ENCODE peak calls at places on chromosomes 6 and 20, in five cellular contexts. Z, G, C, N and T are unnamed samples.

GRCh38 chr6:113120214-113120576 is 737.0 kb upstream of the MARCKS start:
- DNase-seq in Z (no peak), G (no peak), C (no peak), N (no peak), T (peak)

GRCh38 chr6:159203304-159204005 is 34.3 kb downstream of the FNDC1 start:
- DNase-seq in Z (no peak), G (peak), C (no peak), N (no peak), T (no peak)

GRCh38 chr6:142728910-142729481 is 216.0 kb downstream of the HIVEP2 start:
- DNase-seq in Z (no peak), G (peak), C (no peak), N (no peak), T (no peak)

GRCh38 chr6:34391711-34392496 is 565 bp downstream of the NUDT3 start:
- DNase-seq in Z (peak), G (peak), C (peak), N (peak), T (no peak)

GRCh38 chr6:129852257-129852858 is 8.8 kb downstream of the TMEM244 start:
- DNase-seq in Z (no peak), G (no peak), C (no peak), N (peak), T (no peak)

GRCh38 chr6:90271831-90272230 is 24.8 kb downstream of the BACH2 start:
- DNase-seq in Z (no peak), G (no peak), C (no peak), N (no peak), T (no peak)

GRCh38 chr6:121826156-121826810 is 390.8 kb downstream of the GJA1 start:
- DNase-seq in Z (no peak), G (no peak), C (no peak), N (no peak), T (peak)

GRCh38 chr6:139539852-139540251 is 165.4 kb upstream of the CITED2 start:
- DNase-seq in Z (peak), G (peak), C (peak), N (no peak), T (peak)

GRCh38 chr20:13525225-13525940 is 113.3 kb downstream of the TASP1 start:
- DNase-seq in Z (no peak), G (no peak), C (no peak), N (no peak), T (peak)

GRCh38 chr20:63273180-63273579 is 567 bp downstream of the ARFGAP1 start:
- DNase-seq in Z (no peak), G (no peak), C (no peak), N (no peak), T (no peak)

GRCh38 chr6:53312355-53312754 is 36.4 kb downstream of the ELOVL5 start:
- DNase-seq in Z (no peak), G (no peak), C (no peak), N (no peak), T (no peak)

GRCh38 chr6:111576302-111576701 is 29.4 kb downstream of the TRAF3IP2 start:
- DNase-seq in Z (no peak), G (no peak), C (no peak), N (no peak), T (no peak)

GRCh38 chr6:24933868-24934401 is 1.8 kb downstream of the RIPOR2 start:
- DNase-seq in Z (no peak), G (peak), C (no peak), N (peak), T (no peak)

GRCh38 chr6:14877758-14878157 is 368.1 kb upstream of the JARID2 start:
- DNase-seq in Z (no peak), G (no peak), C (no peak), N (no peak), T (no peak)

GRCh38 chr20:49674383-49675352 is 39.0 kb downstream of the B4GALT5 start:
- DNase-seq in Z (no peak), G (peak), C (no peak), N (no peak), T (peak)

GRCh38 chr6:142731611-142732010 is 213.4 kb downstream of the HIVEP2 start:
- DNase-seq in Z (no peak), G (no peak), C (no peak), N (no peak), T (no peak)

GRCh38 chr6:15109338-15110090 is 136.4 kb upstream of the JARID2 start:
- DNase-seq in Z (no peak), G (no peak), C (no peak), N (no peak), T (no peak)

GRCh38 chr6:38673397-38674165 is 29.4 kb downstream of the GLO1 start:
- DNase-seq in Z (no peak), G (no peak), C (no peak), N (no peak), T (no peak)

GRCh38 chr20:41110930-41111577 is 26.3 kb upstream of the PLCG1 start:
- DNase-seq in Z (no peak), G (no peak), C (no peak), N (no peak), T (no peak)

GRCh38 chr20:20370087-20370575 is 2.2 kb downstream of the INSM1 start:
- DNase-seq in Z (no peak), G (no peak), C (no peak), N (no peak), T (no peak)

GRCh38 chr20:10065154-10065833 is 30.5 kb downstream of the ANKEF1 start:
- DNase-seq in Z (no peak), G (no peak), C (no peak), N (no peak), T (no peak)

GRCh38 chr6:98827295-98828159 is 6.8 kb upstream of the POU3F2 start:
- DNase-seq in Z (no peak), G (no peak), C (no peak), N (no peak), T (no peak)

GRCh38 chr20:44491635-44492395 is 16.1 kb downstream of the TTPAL start:
- DNase-seq in Z (no peak), G (no peak), C (no peak), N (no peak), T (no peak)

GRCh38 chr6:90119618-90120017 is 177.0 kb downstream of the BACH2 start:
- DNase-seq in Z (no peak), G (no peak), C (no peak), N (no peak), T (no peak)

GRCh38 chr6:53496797-53497196 is 48.1 kb downstream of the GCLC start:
- DNase-seq in Z (no peak), G (no peak), C (no peak), N (no peak), T (peak)

GRCh38 chr6:34144581-34145160 is 1.2 kb downstream of the GRM4 start:
- DNase-seq in Z (no peak), G (no peak), C (no peak), N (no peak), T (no peak)

GRCh38 chr20:19449051-19449450 is 236.6 kb downstream of the SLC24A3 start:
- DNase-seq in Z (peak), G (no peak), C (no peak), N (no peak), T (no peak)

GRCh38 chr6:8707956-8708772 is 272.8 kb upstream of the SLC35B3 start:
- DNase-seq in Z (no peak), G (peak), C (peak), N (no peak), T (peak)

GRCh38 chr6:12232821-12233220 is 57.3 kb upstream of the EDN1 start:
- DNase-seq in Z (no peak), G (no peak), C (no peak), N (no peak), T (no peak)

GRCh38 chr6:33987531-33988021 is 158.3 kb downstream of the GRM4 start:
- DNase-seq in Z (peak), G (no peak), C (no peak), N (no peak), T (no peak)

GRCh38 chr6:104644848-104645247 is 214.9 kb downstream of the HACE1 start:
- DNase-seq in Z (no peak), G (no peak), C (no peak), N (no peak), T (no peak)

GRCh38 chr20:8170921-8171320 is 38.9 kb downstream of the PLCB1 start:
- DNase-seq in Z (no peak), G (no peak), C (no peak), N (no peak), T (no peak)

GRCh38 chr20:33419140-33419974 is 18.0 kb upstream of the CDK5RAP1 start:
- DNase-seq in Z (peak), G (no peak), C (no peak), N (peak), T (no peak)

GRCh38 chr6:125858427-125859320 is 67.9 kb downstream of the NCOA7 start:
- DNase-seq in Z (no peak), G (peak), C (peak), N (peak), T (no peak)

GRCh38 chr6:146546440-146546839 is 2.8 kb downstream of the RAB32 start:
- DNase-seq in Z (no peak), G (no peak), C (no peak), N (no peak), T (peak)

DNA sequence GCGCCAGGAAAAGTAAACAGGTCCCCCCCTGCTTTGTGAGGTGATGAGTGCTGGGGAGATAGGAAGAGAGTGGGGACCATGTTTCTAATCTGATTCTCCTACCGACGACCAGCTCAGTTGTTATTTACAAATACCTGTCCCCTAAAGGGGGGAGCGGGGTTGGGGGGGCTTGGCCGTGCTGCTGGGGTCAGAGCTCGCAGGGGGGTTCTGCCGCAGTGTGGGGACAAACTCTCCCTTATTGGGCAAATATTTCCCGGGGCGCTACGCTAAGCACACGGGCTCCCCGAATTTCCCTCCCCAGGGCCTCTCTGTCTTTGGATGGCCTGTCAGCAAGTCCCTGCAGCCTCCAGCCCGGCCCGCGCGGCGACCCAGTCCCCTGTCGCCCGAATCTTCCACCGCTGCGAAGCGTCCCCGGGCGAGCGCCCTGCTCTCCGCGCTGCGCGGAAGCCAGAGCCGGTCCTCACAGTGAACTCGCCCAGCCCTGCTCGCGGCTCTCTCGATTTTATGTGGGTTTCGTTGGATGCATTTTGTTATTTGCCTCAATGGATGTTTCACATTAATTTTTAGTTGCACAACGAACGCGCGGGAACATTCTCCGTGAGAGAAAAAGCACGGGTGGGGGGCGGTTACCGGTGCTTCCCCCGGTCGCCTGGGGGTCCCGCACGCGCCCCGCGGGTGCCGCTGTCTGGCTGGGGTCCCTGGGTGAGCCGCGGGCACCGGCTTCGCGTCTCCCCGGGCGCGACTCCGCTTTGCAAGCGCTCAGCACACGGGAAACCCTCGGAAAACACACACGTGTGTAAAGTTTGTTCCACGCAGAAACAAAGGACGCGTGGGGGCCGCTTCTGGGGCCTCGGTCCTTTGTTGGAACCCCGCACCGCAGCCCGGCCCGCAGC is 1.5 kb upstream of the STX16 start:
- DNase-seq in Z (no peak), G (peak), C (peak), N (no peak), T (no peak)
- H3K4me3 ChIP-seq in Z (peak), G (peak), C (peak), N (no peak), T (peak)

GRCh38 chr20:24783631-24784492 is 165.2 kb upstream of the CST7 start:
- DNase-seq in Z (no peak), G (peak), C (no peak), N (no peak), T (no peak)
- TF ChIP-seq CTCF in Z (no peak), G (no peak), C (no peak), N (no peak), T (peak)

GRCh38 chr20:3172933-3173581 is at the start of gene LZTS3:
- DNase-seq in Z (peak), G (peak), C (peak), N (peak), T (no peak)

GRCh38 chr20:3173582-3174441 is 463 bp upstream of the LZTS3 start:
- DNase-seq in Z (peak), G (peak), C (peak), N (peak), T (no peak)

GRCh38 chr20:3177746-3178477 is 4.6 kb upstream of the LZTS3 start:
- DNase-seq in Z (no peak), G (no peak), C (no peak), N (no peak), T (no peak)

GRCh38 chr20:3174442-3175263 is 1.3 kb upstream of the LZTS3 start:
- DNase-seq in Z (no peak), G (no peak), C (peak), N (no peak), T (no peak)

DNA sequence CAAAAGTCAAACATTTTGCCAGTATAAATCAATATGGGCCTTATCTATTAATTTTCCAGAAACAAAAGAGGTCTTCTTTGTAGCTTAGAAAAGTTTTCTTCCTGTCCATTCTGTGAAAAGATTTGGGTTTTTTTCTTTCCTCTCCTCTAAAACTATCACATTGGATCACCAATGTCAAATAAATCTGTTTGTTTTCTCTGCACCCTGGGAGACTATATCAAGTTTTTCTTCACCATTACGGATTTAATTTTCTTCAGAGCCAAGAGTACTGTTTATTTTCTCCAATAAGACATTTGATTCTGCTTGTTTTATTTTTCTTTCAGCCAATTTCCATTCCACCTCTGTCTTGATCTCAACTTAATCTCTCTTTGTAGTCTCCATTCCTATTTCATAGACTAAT is 1.9 kb upstream of the LZTS3 start:
- DNase-seq in Z (no peak), G (no peak), C (no peak), N (no peak), T (no peak)
- H3K4me3 ChIP-seq in Z (peak), G (no peak), C (no peak), N (no peak), T (peak)

GRCh38 chr6:131597448-131597847 is 24.4 kb downstream of the ARG1 start:
- DNase-seq in Z (no peak), G (no peak), C (no peak), N (no peak), T (no peak)
- TF ChIP-seq CTCF in Z (no peak), G (no peak), C (no peak), N (peak), T (peak)

DNA sequence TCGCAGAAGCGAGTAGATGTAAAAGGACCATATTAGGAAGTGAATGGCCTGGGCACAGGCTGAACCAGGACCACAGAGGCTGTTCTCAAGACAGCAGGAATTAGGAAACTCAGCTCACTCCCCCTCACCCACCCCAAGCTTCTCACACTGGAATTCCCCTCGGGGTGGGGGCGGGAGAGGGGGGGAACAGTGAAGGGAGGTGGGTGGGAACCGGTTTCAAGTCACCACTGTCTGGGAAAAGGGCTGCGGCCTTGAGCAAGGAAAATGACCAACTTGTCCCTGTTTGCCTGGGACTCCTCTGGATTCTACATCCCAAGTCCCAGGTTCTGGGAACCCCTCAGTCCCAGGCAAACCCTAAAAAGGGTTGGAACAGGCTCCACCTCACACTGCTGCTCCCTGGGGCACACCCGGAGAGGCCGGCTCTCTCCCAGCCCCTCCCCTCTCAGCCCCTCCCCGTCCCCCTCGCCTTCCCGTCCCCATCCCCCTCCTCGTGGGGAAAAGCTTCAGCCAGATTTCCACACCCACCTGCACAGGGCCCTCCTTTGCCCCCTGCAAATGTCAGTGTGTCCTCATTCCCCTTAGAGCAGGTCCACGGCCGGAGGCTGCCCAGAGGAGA is 230.8 kb downstream of the TFAP2C start:
- DNase-seq in Z (no peak), G (no peak), C (peak), N (no peak), T (no peak)
- H3K4me3 ChIP-seq in Z (no peak), G (no peak), C (no peak), N (no peak), T (no peak)